ENCODE peak calls at places on chromosomes 4 and X, in six cellular contexts. Z, R, Q, A, F and K are unnamed samples. For H3K9me3, the result is how much of the 10 kb centered on the place peaks cover.

GRCh38 chr4:146051724-146052396 is 113.2 kb upstream of the ZNF827 start:
- DNase-seq in Z (no peak), R (peak), Q (no peak), A (no peak), F (no peak), K (peak)

GRCh38 chr4:65391814-65392213 is 278.5 kb downstream of the EPHA5 start:
- DNase-seq in Z (no peak), R (no peak), Q (no peak), A (no peak), F (no peak), K (no peak)

GRCh38 chrX:107747596-107748161 is 27.9 kb downstream of the TSC22D3 start:
- DNase-seq in Z (no peak), R (peak), Q (no peak), A (no peak), F (peak), K (peak)

GRCh38 chrX:72050011-72050410 is 81.7 kb downstream of the RTL5 start:
- DNase-seq in Z (no peak), R (no peak), Q (no peak), A (no peak), F (no peak), K (no peak)

GRCh38 chrX:123983240-123983639 is 21.7 kb downstream of the STAG2 start:
- DNase-seq in Z (no peak), R (no peak), Q (no peak), A (no peak), F (no peak), K (no peak)

GRCh38 chrX:9252182-9252581 is 212.7 kb upstream of the TBL1X start:
- DNase-seq in Z (peak), R (no peak), Q (no peak), A (no peak), F (no peak), K (peak)

GRCh38 chr4:19739101-19739651 is 512.5 kb upstream of the SLIT2 start:
- DNase-seq in Z (no peak), R (peak), Q (no peak), A (no peak), F (peak), K (peak)

GRCh38 chrX:24561121-24561520 is 86.0 kb downstream of the PCYT1B start:
- DNase-seq in Z (no peak), R (peak), Q (no peak), A (no peak), F (no peak), K (no peak)

GRCh38 chr4:26073886-26074560 is 160.0 kb downstream of the SMIM20 start:
- DNase-seq in Z (no peak), R (no peak), Q (no peak), A (no peak), F (no peak), K (no peak)

GRCh38 chr4:71189471-71189870 is 149.3 kb upstream of the SLC4A4 start:
- DNase-seq in Z (no peak), R (peak), Q (no peak), A (no peak), F (peak), K (no peak)

GRCh38 chr4:2060578-2061207 is 1.6 kb downstream of the NAT8L start:
- DNase-seq in Z (peak), R (no peak), Q (no peak), A (peak), F (no peak), K (peak)
- H3K23ac ChIP-seq in Z (no peak), R (no peak), Q (no peak), A (no peak), F (peak), K (no peak)

GRCh38 chr4:4781936-4782754 is 77.3 kb upstream of the MSX1 start:
- DNase-seq in Z (no peak), R (peak), Q (no peak), A (no peak), F (peak), K (no peak)
- H3K27ac ChIP-seq in Z (no peak), R (no peak), Q (no peak), A (no peak), F (no peak), K (no peak)

DNA sequence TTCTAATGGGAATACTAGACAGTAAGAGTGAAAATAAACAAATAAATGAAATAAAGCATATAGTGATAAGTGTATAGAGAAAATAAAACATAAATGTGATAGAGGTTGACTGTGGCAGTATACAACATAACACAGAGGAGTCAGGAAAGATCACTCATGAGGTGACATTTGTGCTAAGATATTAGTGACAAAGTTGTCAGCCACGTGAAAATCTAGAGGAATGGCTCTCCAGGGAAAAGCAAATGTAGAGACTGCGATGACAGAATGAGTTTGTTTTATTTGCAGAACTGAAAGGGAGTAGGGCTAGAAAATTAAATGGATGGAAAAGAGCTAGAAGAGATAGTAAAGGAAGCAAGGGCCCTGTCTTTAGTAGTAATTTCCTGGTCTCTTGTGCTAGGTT is 72.8 kb upstream of the GABRA2 start:
- DNase-seq in Z (no peak), R (no peak), Q (no peak), A (no peak), F (no peak), K (no peak)
- H3K9me3 ChIP-seq in Z (under half), R (under half), Q (under half), A (under half), F (under half), K (under half)

DNA sequence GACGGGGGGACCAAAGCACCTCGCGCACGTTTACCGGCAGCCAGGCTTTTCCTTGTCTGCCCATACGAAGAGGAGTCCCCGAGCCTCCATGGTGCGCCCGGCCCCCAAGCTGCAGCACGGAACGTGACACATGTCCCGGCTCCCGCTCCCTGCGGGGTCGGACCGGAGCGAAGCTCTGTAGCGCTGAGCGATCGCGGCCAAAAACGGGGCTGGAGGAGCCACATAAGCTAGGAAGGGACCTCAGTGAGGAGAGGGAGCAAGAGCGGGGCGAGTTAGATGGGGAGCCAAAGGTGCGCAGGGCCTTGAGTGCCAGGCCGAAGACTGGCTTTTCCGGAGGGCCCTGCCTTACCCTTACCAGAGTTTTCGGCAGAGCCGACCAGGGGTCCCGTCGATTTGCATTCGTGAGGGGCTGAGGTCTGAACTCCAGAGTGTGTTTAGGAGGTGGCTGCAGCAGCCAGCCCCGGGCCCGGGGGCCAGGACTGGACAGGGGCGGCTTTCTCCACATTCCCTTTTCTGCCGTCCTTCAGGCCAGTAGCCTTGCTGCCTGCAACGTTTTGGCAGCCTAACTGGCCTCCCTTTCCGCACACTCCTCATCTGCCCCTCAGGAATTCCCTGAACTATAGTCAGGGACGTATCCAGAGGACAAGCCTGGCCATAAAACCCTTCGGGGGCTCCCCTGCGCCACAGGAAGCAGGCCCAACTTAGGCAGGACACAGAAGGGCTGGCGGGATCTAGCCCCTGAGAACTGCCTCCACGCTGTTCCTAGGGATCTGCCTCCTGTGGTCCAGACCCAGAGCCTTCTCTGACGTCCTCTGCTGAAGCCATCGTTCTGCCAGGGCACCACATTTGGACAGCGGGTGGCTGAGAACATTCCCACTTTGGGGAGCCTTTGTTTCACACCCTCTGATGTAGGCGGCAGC is 689 bp downstream of the SSR4 start:
- DNase-seq in Z (no peak), R (no peak), Q (no peak), A (no peak), F (peak), K (peak)
- H3K23ac ChIP-seq in Z (no peak), R (peak), Q (no peak), A (no peak), F (peak), K (no peak)

DNA sequence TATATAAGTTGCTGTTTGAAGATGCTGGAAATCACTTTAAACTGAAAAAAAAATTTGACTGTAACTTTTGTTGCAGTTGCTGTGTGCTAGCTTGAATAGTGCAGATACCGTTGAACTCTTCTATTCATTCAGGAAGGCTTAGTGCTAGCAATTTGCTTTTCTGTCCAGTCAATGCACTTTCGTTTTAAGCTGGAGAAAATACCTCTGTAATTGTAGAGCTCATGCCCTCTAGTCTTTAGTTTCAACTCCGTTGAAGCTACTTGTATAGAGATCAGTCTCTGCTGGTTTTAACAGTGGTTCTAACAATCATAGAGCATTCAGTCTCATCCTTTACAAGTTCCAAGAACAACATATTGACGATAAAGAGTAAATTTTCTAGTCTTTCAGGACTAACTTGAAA is 49.0 kb upstream of the TRPC3 start:
- DNase-seq in Z (no peak), R (no peak), Q (no peak), A (no peak), F (no peak), K (no peak)
- H3K27ac ChIP-seq in Z (no peak), R (no peak), Q (no peak), A (no peak), F (no peak), K (no peak)

DNA sequence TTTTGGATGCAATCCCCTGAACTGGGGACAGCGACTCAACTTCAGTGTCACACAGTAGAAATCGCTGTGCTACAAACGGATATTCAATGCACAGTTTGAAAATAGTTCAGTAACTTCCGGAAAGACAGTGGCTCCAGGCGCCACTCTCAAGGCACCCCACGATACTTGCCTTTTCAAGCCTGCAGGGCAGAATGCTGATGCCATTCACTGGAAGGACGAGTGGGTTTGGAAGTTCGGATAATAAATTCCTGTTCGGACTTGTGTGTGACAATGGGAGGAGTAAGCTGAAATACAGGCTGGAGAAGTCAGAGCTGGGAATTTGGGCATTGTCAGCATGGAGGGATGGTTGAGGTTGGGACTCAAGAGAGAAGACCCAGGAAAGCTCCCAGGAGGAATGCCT is 64.3 kb upstream of the HELT start:
- DNase-seq in Z (no peak), R (no peak), Q (no peak), A (no peak), F (no peak), K (no peak)
- H3K9me3 ChIP-seq in Z (under half), R (under half), Q (under half), A (under half), F (under half), K (under half)